ENCODE peak calls at places on chromosomes 16 and 17, in five cellular contexts. B is lower leg skin, S is IMR-90, M is adrenal gland, E is heart left ventricle. P is an unnamed sample.

GRCh38 chr17:20191066-20191465 is 181.9 kb downstream of the SPECC1 start:
- DNase-seq in E (no peak), B (no peak), M (no peak), S (peak), P (no peak)

GRCh38 chr17:29205047-29205446 is 24.8 kb upstream of the MYO18A start:
- DNase-seq in B (peak), S (no peak), E (no peak), M (no peak), P (no peak)

GRCh38 chr17:20948984-20949777 is 93.6 kb downstream of the USP22 start:
- DNase-seq in S (no peak), E (no peak), B (no peak), M (no peak), P (no peak)

GRCh38 chr16:68379472-68380347 is 68.6 kb downstream of the SMPD3 start:
- DNase-seq in B (no peak), E (no peak), M (no peak), S (no peak), P (no peak)

GRCh38 chr16:89150981-89151380 is 20.6 kb upstream of the CDH15 start:
- DNase-seq in S (no peak), B (no peak), E (no peak), M (peak), P (no peak)

GRCh38 chr17:77874303-77875050 is 84.0 kb upstream of the TNRC6C start:
- DNase-seq in E (peak), S (no peak), M (no peak), B (no peak), P (no peak)

GRCh38 chr16:27515874-27516353 is 33.8 kb downstream of the GTF3C1 start:
- DNase-seq in E (no peak), M (no peak), S (no peak), B (no peak), P (peak)

GRCh38 chr16:8796469-8797363 is 723 bp downstream of the TMEM186 start:
- DNase-seq in M (no peak), E (no peak), S (no peak), B (no peak), P (no peak)

GRCh38 chr17:545156-545555 is 169.5 kb downstream of the VPS53 start:
- DNase-seq in B (no peak), E (no peak), S (no peak), M (no peak), P (no peak)

GRCh38 chr16:57348361-57348760 is 10.2 kb upstream of the CCL22 start:
- DNase-seq in M (no peak), E (no peak), B (no peak), S (no peak), P (no peak)

GRCh38 chr16:28604186-28604565 is 5.7 kb downstream of the SULT1A1 start:
- DNase-seq in E (no peak), S (no peak), M (no peak), B (no peak), P (no peak)

GRCh38 chr16:754208-755097 is 6.1 kb upstream of the MSLN start:
- DNase-seq in E (no peak), B (no peak), S (no peak), M (no peak), P (no peak)

GRCh38 chr16:50802000-50802399 is 60.1 kb downstream of the CYLD start:
- DNase-seq in E (no peak), B (no peak), M (no peak), S (peak), P (no peak)

GRCh38 chr16:89392881-89393730 is 97.3 kb downstream of the ANKRD11 start:
- DNase-seq in S (no peak), E (no peak), B (no peak), M (no peak), P (no peak)

GRCh38 chr16:47728229-47728628 is 267.1 kb downstream of the PHKB start:
- DNase-seq in S (no peak), E (no peak), M (no peak), B (no peak), P (no peak)

GRCh38 chr16:31874354-31875111 is 926 bp downstream of the ZNF267 start:
- DNase-seq in S (peak), E (no peak), M (no peak), B (no peak), P (no peak)

GRCh38 chr17:74119960-74120359 is 83.5 kb upstream of the RPL38 start:
- DNase-seq in E (no peak), M (no peak), B (no peak), S (no peak), P (no peak)

GRCh38 chr17:3558603-3559269 is 1.1 kb upstream of the TRPV3 start:
- DNase-seq in B (no peak), M (no peak), E (no peak), S (peak), P (peak)

GRCh38 chr16:72198021-72198420 is 26.1 kb upstream of the PMFBP1 start:
- DNase-seq in B (peak), E (no peak), S (peak), M (peak), P (no peak)

GRCh38 chr16:51402785-51403184 is 251.7 kb upstream of the SALL1 start:
- DNase-seq in B (no peak), M (no peak), S (no peak), E (no peak), P (no peak)

GRCh38 chr17:1746975-1747543 is 4.4 kb downstream of the SERPINF2 start:
- DNase-seq in E (no peak), B (peak), S (no peak), M (no peak), P (no peak)

GRCh38 chr16:49019826-49020401 is 261.7 kb downstream of the CBLN1 start:
- DNase-seq in S (no peak), E (no peak), B (peak), M (no peak), P (no peak)

GRCh38 chr17:66415366-66416206 is 113.2 kb downstream of the PRKCA start:
- DNase-seq in M (no peak), S (no peak), E (no peak), B (no peak), P (no peak)

GRCh38 chr16:72760581-72760980 is 287.3 kb downstream of the ZFHX3 start:
- DNase-seq in S (no peak), B (no peak), E (no peak), M (no peak), P (no peak)

GRCh38 chr17:77235370-77236080 is 94.8 kb downstream of the SEC14L1 start:
- DNase-seq in B (peak), M (no peak), E (peak), S (peak), P (peak)

GRCh38 chr17:39462644-39463375 is 1.5 kb downstream of the CDK12 start:
- DNase-seq in M (no peak), S (peak), B (peak), E (no peak), P (no peak)

GRCh38 chr16:83704656-83705055 is 103.1 kb upstream of the HSBP1 start:
- DNase-seq in E (no peak), S (no peak), B (no peak), M (no peak), P (no peak)

GRCh38 chr16:19717319-19717718 is 708 bp downstream of the KNOP1 start:
- DNase-seq in M (no peak), S (peak), E (no peak), B (no peak), P (no peak)

GRCh38 chr16:4011940-4012629 is 104.2 kb downstream of the ADCY9 start:
- DNase-seq in S (no peak), E (no peak), M (no peak), B (no peak), P (no peak)
- TF ChIP-seq POLR2A in S (no peak), E (no peak), M (no peak), B (no peak), P (no peak)

DNA sequence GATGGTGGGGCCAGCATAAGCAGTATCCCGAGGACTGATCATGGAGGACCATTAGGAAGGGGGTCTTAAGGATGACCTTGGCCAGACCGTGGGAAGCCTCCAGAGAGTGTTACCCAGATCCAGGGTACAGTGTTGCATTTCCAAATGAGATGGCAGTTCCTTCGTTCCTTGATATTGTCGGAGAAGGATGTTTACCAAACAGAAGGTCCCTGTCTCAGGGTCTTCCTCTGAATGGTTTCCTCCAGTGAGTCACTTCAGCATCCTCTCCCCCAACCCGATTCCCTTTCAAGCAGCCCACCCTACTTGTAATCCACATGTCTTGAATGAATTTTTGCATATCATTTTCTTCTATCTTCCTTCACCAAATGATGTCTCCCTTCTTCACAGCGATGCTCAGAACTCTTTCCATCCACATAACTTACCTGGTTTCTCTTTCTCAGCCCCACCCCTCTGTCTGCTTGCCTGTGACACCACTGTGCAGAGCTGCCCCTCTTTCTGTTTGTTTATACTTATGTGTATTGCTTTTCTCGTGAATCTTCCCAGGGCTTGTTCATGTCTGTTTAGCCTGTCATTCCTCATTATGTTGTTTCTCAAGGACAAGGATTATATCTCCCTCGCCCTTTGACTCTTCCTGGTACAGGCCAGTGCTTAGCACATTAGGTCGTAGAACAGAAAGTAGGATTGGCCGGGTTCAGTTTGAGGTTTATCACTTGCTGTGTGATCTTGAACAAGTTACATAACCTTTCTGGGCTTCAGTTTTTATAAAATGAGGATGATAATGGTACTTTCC is 5.7 kb downstream of the GOSR2 start:
- DNase-seq in M (no peak), S (no peak), B (no peak), E (no peak), P (no peak)
- TF ChIP-seq POLR2A in M (no peak), S (no peak), B (no peak), E (no peak), P (no peak)

GRCh38 chr17:17870292-17870691 is 33.5 kb upstream of the SREBF1 start:
- DNase-seq in B (no peak), E (no peak), S (no peak), M (no peak), P (no peak)

GRCh38 chr17:17874478-17874877 is 37.7 kb upstream of the SREBF1 start:
- DNase-seq in S (peak), B (no peak), E (peak), M (peak), P (peak)

GRCh38 chr17:17871913-17872312 is 35.1 kb upstream of the SREBF1 start:
- DNase-seq in M (no peak), B (no peak), S (no peak), E (no peak), P (no peak)

GRCh38 chr17:17872468-17873345 is 35.9 kb upstream of the SREBF1 start:
- DNase-seq in S (peak), B (no peak), M (no peak), E (no peak), P (no peak)

DNA sequence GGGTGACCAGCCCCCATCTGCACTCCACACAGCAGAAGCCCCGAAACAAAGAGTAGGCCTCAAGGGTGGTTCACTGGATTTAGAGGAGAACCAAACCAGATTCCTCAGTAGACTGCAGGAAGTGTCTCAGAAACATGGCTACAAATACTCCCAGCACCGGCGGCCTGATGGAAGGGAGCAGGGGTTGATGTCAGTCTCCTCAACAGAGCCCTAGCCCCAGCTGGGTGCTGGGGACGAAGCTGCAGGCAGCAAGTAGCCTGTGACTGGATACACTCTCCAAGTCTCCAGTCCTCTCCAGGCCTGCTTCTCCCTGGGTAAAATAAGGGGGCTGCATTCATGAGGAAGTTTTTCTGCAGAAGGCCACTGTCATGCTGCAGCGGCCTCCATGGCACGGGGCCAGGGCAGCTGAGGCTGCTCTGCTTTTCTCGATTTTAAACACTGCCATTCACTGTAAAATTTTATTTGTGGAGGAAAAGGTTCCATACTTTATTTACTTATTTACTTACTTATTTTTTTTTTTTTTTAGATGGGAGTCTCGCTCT is 36.7 kb upstream of the SREBF1 start:
- DNase-seq in B (no peak), S (no peak), E (no peak), M (no peak), P (no peak)
- TF ChIP-seq POLR2A in B (no peak), S (no peak), E (no peak), M (no peak), P (no peak)

GRCh38 chr17:42136654-42137051 is 14.0 kb downstream of the HSPB9 start:
- DNase-seq in S (no peak), B (no peak), M (no peak), E (no peak), P (no peak)

GRCh38 chr17:42135664-42136653 is 13.4 kb downstream of the HSPB9 start:
- DNase-seq in S (peak), B (no peak), E (peak), M (no peak), P (peak)

GRCh38 chr17:42142371-42142896 is 12.4 kb downstream of the RAB5C start:
- DNase-seq in E (peak), M (no peak), S (peak), B (no peak), P (no peak)

GRCh38 chr17:42139093-42139492 is 15.7 kb downstream of the RAB5C start:
- DNase-seq in B (no peak), S (no peak), E (no peak), M (no peak), P (no peak)

GRCh38 chr17:42141382-42141781 is 13.4 kb downstream of the RAB5C start:
- DNase-seq in E (no peak), M (no peak), S (no peak), B (no peak), P (no peak)
- TF ChIP-seq POLR2A in E (no peak), M (no peak), S (no peak), B (no peak), P (no peak)

GRCh38 chr17:35847006-35847405 is 21.7 kb downstream of the HEATR9 start:
- DNase-seq in B (no peak), E (no peak), S (no peak), M (no peak), P (no peak)

GRCh38 chr17:35849469-35850348 is 19.0 kb downstream of the HEATR9 start:
- DNase-seq in M (peak), E (no peak), S (peak), B (no peak), P (no peak)

GRCh38 chr17:35844547-35844946 is 24.1 kb downstream of the HEATR9 start:
- DNase-seq in B (no peak), S (no peak), E (no peak), M (no peak), P (no peak)

GRCh38 chr17:35846055-35846809 is 22.5 kb downstream of the HEATR9 start:
- DNase-seq in S (peak), M (no peak), B (no peak), E (no peak), P (no peak)

GRCh38 chr17:35847633-35848373 is 20.9 kb downstream of the HEATR9 start:
- DNase-seq in B (no peak), M (no peak), E (no peak), S (no peak), P (no peak)
- TF ChIP-seq POLR2A in B (no peak), M (no peak), E (no peak), S (no peak), P (no peak)

DNA sequence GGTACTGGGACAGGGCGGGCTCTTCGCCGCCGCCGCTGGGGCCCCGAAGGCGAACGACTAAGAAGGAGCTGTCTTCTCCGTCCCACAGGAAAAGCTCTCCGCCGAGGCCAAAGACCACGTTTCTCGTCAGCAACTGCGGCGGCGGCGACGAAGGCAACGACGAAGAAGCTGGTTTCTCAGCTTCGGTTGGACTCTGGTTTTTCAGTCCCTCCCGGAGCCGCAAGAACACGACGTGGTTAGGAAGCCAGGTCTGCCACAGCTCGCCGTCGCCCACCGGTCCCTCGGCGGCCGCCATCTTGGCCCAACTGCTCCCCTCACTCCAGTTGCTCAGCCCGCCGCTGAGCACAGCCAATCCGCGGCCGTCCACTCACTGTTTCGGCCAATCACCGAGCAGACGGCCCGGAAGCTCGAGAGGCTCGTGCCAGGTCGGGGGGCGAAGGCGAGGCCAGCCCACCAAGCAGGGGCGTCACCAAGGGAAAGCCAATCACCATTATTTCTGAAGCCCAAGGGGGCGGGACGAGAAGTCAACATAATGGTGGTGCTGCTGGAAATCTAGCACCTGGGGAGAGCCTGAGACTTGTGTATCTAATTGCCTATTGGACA is at the start of gene NUP88:
- DNase-seq in B (peak), S (peak), M (peak), E (peak), P (peak)
- TF ChIP-seq POLR2A in B (no peak), S (peak), M (peak), E (peak), P (peak)

GRCh38 chr16:78096386-78096785 is 3.1 kb upstream of the WWOX start:
- DNase-seq in S (peak), M (no peak), B (no peak), E (no peak), P (peak)
- TF ChIP-seq POLR2A in S (no peak), M (no peak), B (no peak), E (no peak), P (no peak)

GRCh38 chr16:87841608-87842208 is 27.6 kb downstream of the SLC7A5 start:
- DNase-seq in M (no peak), B (no peak), E (no peak), S (no peak), P (no peak)
- TF ChIP-seq POLR2A in M (no peak), B (no peak), E (no peak), S (no peak), P (no peak)

GRCh38 chr17:45223541-45224528 is 2.1 kb downstream of the FMNL1 start:
- DNase-seq in B (peak), S (no peak), E (peak), M (peak), P (peak)
- TF ChIP-seq POLR2A in B (no peak), S (no peak), E (no peak), M (no peak), P (no peak)